ENCODE peak calls at places on chromosomes 3 and 15, in seven cellular contexts. V is stimulated activated naive B cell treated with anti-CD40 and anti-IgM and Interleukin-4, amounts not matched to agents 10 μg/mL and 1 μg/mL and 100 μg/mL, for 72 hours; H is activated CD4-positive, alpha-beta T cell treated with anti-CD3 and anti-CD28 coated beads, Interleukin-2, amount 10 ng/mL, durations not matched to agents 7 days and 5 days; D is stimulated activated CD4-positive, alpha-beta T cell treated with anti-CD3 and anti-CD28 coated beads, Interleukin-12 subunit alpha, Interleukin-12 subunit beta, amount 100 ng/mL, for 4 hours; Y is T-helper 9 cell; B is IMR-90; U is HS-27A. Z is an unnamed sample.
A peak's percentile ranks its signal among the peaks of the same experiment; 100 is the strongest.

GRCh38 chr3:151044706-151045105 is 40.8 kb upstream of the MED12L start:
- DNase-seq in Y (no peak), B (peak; percentile 81), H (no peak), U (no peak), V (no peak), D (no peak), Z (no peak)

GRCh38 chr15:69398541-69398940 is 15.6 kb upstream of the KIF23 start:
- DNase-seq in Y (no peak), D (no peak), V (no peak), U (no peak), B (peak; percentile 67), H (no peak), Z (no peak)

GRCh38 chr3:58751235-58751634 is 84.7 kb upstream of the FAM3D start:
- DNase-seq in B (no peak), Y (no peak), H (no peak), D (no peak), U (no peak), V (no peak), Z (no peak)

GRCh38 chr15:80159811-80160569 is 7.2 kb downstream of the FAH start:
- DNase-seq in D (no peak), H (no peak), U (no peak), V (no peak), Y (no peak), B (peak; percentile 46), Z (no peak)

GRCh38 chr15:36365963-36366362 is 213.5 kb upstream of the CDIN1 start:
- DNase-seq in H (no peak), Y (no peak), D (no peak), B (no peak), V (no peak), U (no peak), Z (no peak)

GRCh38 chr3:107263269-107264021 is 113.8 kb upstream of the CCDC54 start:
- DNase-seq in D (no peak), U (no peak), V (no peak), Y (no peak), B (no peak), H (no peak), Z (no peak)

GRCh38 chr3:136351351-136351750 is 101.2 kb downstream of the PCCB start:
- DNase-seq in Y (no peak), V (no peak), D (no peak), B (peak; percentile 44), U (no peak), H (no peak), Z (no peak)

GRCh38 chr3:19149388-19149787 is 1.1 kb downstream of the KCNH8 start:
- DNase-seq in Y (no peak), U (no peak), D (no peak), B (no peak), V (no peak), H (peak; percentile 39), Z (no peak)

GRCh38 chr15:88472225-88472624 is 4.7 kb downstream of the MRPS11 start:
- DNase-seq in D (no peak), H (no peak), B (no peak), U (no peak), V (no peak), Y (no peak), Z (no peak)

GRCh38 chr15:72781621-72782020 is 1.9 kb downstream of the ADPGK start:
- DNase-seq in D (no peak), V (no peak), H (no peak), U (no peak), Y (no peak), B (no peak), Z (no peak)

GRCh38 chr3:144652573-144652972 is 681.0 kb downstream of the DIPK2A start:
- DNase-seq in H (no peak), V (no peak), Y (no peak), D (no peak), U (no peak), B (peak; percentile 54), Z (no peak)

GRCh38 chr15:100244796-100245495 is 96.8 kb downstream of the ADAMTS17 start:
- DNase-seq in Y (no peak), U (no peak), D (no peak), B (no peak), H (no peak), V (no peak), Z (no peak)

GRCh38 chr3:147218976-147219375 is 187.4 kb downstream of the ZIC4 start:
- DNase-seq in V (no peak), D (no peak), B (no peak), H (no peak), U (no peak), Y (no peak), Z (no peak)

GRCh38 chr3:170477395-170477794 is 58.7 kb downstream of the CLDN11 start:
- DNase-seq in B (peak; percentile 70), V (no peak), U (no peak), Y (no peak), H (no peak), D (no peak), Z (no peak)

GRCh38 chr3:38454179-38454883 is 641 bp downstream of the ACVR2B start:
- DNase-seq in Y (peak; percentile 20), U (no peak), V (no peak), H (peak; percentile 49), D (peak; percentile 23), B (peak; percentile 13), Z (no peak)

GRCh38 chr15:43218908-43219706 is 1.7 kb downstream of the EPB42 start:
- DNase-seq in U (no peak), Y (no peak), D (no peak), H (no peak), B (peak; percentile 18), V (no peak), Z (no peak)

GRCh38 chr15:89462198-89462912 is 34.0 kb downstream of the RHCG start:
- DNase-seq in V (no peak), H (peak; percentile 12), D (no peak), U (no peak), B (peak; percentile 23), Y (no peak), Z (no peak)